ENCODE peak calls at places on chromosomes 13 and 19, in seven cellular contexts. W, H, U, Z, D, X and Y are unnamed samples.

GRCh38 chr19:49347191-49347590 is 12.0 kb downstream of the CD37 start:
- DNase-seq in H (no peak), U (no peak), D (no peak), W (no peak), X (no peak), Z (no peak), Y (no peak)

GRCh38 chr19:45293682-45294081 is 29.0 kb downstream of the CKM start:
- DNase-seq in H (no peak), Z (no peak), D (no peak), X (no peak), U (no peak), W (no peak), Y (no peak)

GRCh38 chr13:64925727-64926126 is 2304.4 kb downstream of the PCDH9 start:
- DNase-seq in Z (no peak), X (no peak), W (no peak), D (no peak), U (no peak), H (no peak), Y (no peak)

GRCh38 chr19:39265321-39265916 is 2.8 kb upstream of the IFNL2 start:
- DNase-seq in Z (peak), W (no peak), X (no peak), D (no peak), U (peak), H (no peak), Y (peak)

GRCh38 chr13:33228645-33229445 is 56.7 kb downstream of the STARD13 start:
- DNase-seq in U (no peak), X (peak), W (no peak), H (peak), D (no peak), Z (peak), Y (no peak)

GRCh38 chr13:112255550-112256120 is 120.5 kb upstream of the SPACA7 start:
- DNase-seq in D (no peak), W (no peak), H (no peak), Z (no peak), U (peak), X (no peak), Y (no peak)

GRCh38 chr19:34345934-34346333 is 19.1 kb upstream of the GPI start:
- DNase-seq in X (peak), W (no peak), D (peak), U (peak), H (peak), Z (peak), Y (peak)

GRCh38 chr19:8503506-8503905 is 1.1 kb upstream of the PRAM1 start:
- DNase-seq in H (no peak), D (no peak), Z (no peak), U (no peak), W (no peak), X (no peak), Y (no peak)

GRCh38 chr13:34155931-34156607 is 338.1 kb downstream of the RFC3 start:
- DNase-seq in U (no peak), Z (peak), X (peak), H (peak), W (no peak), D (peak), Y (no peak)

GRCh38 chr19:39125199-39125553 is 410 bp upstream of the PAK4 start:
- DNase-seq in U (no peak), W (no peak), D (no peak), X (no peak), H (no peak), Z (no peak), Y (no peak)

GRCh38 chr13:41452462-41452861 is 4.9 kb upstream of the RGCC start:
- DNase-seq in D (no peak), U (no peak), X (no peak), H (no peak), W (no peak), Z (no peak), Y (no peak)

GRCh38 chr19:343941-344624 is 513 bp downstream of the MIER2 start:
- DNase-seq in W (peak), U (peak), X (peak), H (no peak), Z (peak), D (no peak), Y (no peak)

GRCh38 chr19:48511321-48511731 is 309 bp downstream of the LMTK3 start:
- DNase-seq in H (no peak), X (no peak), D (peak), W (no peak), Z (no peak), U (peak), Y (no peak)

GRCh38 chr13:112967666-112968379 is 1.2 kb upstream of the MCF2L start:
- DNase-seq in D (no peak), Z (no peak), W (peak), X (no peak), U (no peak), H (no peak), Y (no peak)

GRCh38 chr19:54281008-54281728 is at the start of gene LILRB2:
- DNase-seq in X (no peak), W (no peak), U (no peak), H (no peak), D (peak), Z (no peak), Y (no peak)

GRCh38 chr19:4976412-4977298 is 7.7 kb downstream of the KDM4B start:
- DNase-seq in D (peak), U (peak), Z (peak), X (peak), H (peak), W (no peak), Y (peak)

GRCh38 chr13:77678691-77679090 is 18.8 kb upstream of the SLAIN1 start:
- DNase-seq in D (no peak), Z (no peak), W (no peak), H (no peak), U (no peak), X (no peak), Y (no peak)

GRCh38 chr13:20799726-20800416 is 26.1 kb upstream of the EEF1AKMT1 start:
- DNase-seq in W (no peak), D (no peak), Z (no peak), X (no peak), H (peak), U (no peak), Y (no peak)

GRCh38 chr13:47708386-47708785 is 292.7 kb downstream of the SUCLA2 start:
- DNase-seq in U (no peak), D (peak), H (peak), Z (no peak), W (no peak), X (peak), Y (no peak)

GRCh38 chr19:46841458-46842083 is 9.1 kb downstream of the AP2S1 start:
- DNase-seq in D (peak), W (no peak), H (peak), X (peak), U (no peak), Z (no peak), Y (no peak)

GRCh38 chr19:50894478-50895356 is 16.5 kb downstream of the KLK4 start:
- DNase-seq in Z (no peak), W (no peak), X (no peak), H (no peak), U (no peak), D (no peak), Y (no peak)

GRCh38 chr19:42544146-42544545 is 15.9 kb upstream of the CEACAM1 start:
- DNase-seq in H (no peak), D (no peak), Z (no peak), U (no peak), X (no peak), W (no peak), Y (no peak)

GRCh38 chr13:97142452-97142851 is 79.7 kb upstream of the MBNL2 start:
- DNase-seq in D (peak), U (no peak), H (no peak), X (peak), Z (peak), W (no peak), Y (peak)

GRCh38 chr19:40716031-40716654 is 543 bp downstream of the COQ8B start:
- DNase-seq in X (no peak), D (peak), W (no peak), Z (no peak), H (peak), U (peak), Y (peak)

GRCh38 chr19:51440846-51441409 is 17.3 kb downstream of the SIGLEC8 start:
- DNase-seq in D (no peak), X (no peak), Z (no peak), W (no peak), U (no peak), H (no peak), Y (no peak)

GRCh38 chr13:61994174-61994573 is 578.5 kb upstream of the PCDH20 start:
- DNase-seq in D (no peak), H (no peak), X (no peak), Z (no peak), W (no peak), U (no peak), Y (no peak)

GRCh38 chr19:16429066-16429758 is 42.6 kb downstream of the EPS15L1 start:
- DNase-seq in U (no peak), X (no peak), W (no peak), Z (no peak), H (no peak), D (no peak), Y (no peak)

GRCh38 chr19:18225702-18226468 is at the start of gene PDE4C:
- DNase-seq in X (peak), D (no peak), Z (no peak), U (peak), W (no peak), H (no peak), Y (peak)

GRCh38 chr19:48342841-48343540 is 17.6 kb downstream of the EMP3 start:
- DNase-seq in H (peak), X (peak), D (peak), Z (no peak), W (no peak), U (no peak), Y (no peak)

GRCh38 chr13:112053744-112054615 is 13.0 kb upstream of the SOX1 start:
- DNase-seq in U (peak), X (no peak), W (no peak), Z (no peak), H (no peak), D (no peak), Y (no peak)

GRCh38 chr13:50033696-50034095 is 18.5 kb downstream of the KCNRG start:
- DNase-seq in D (no peak), Z (no peak), X (peak), W (no peak), H (peak), U (no peak), Y (no peak)

GRCh38 chr13:73844986-73845385 is 289.2 kb downstream of the KLF12 start:
- DNase-seq in X (no peak), D (no peak), H (peak), U (no peak), W (no peak), Z (no peak), Y (no peak)

GRCh38 chr19:55643003-55643732 is at the start of gene ZNF581:
- DNase-seq in U (peak), W (peak), Z (peak), D (peak), H (peak), X (peak), Y (peak)
- H3K27ac ChIP-seq in U (peak), W (no peak), Z (peak), D (peak), H (peak), X (peak), Y (no peak)

DNA sequence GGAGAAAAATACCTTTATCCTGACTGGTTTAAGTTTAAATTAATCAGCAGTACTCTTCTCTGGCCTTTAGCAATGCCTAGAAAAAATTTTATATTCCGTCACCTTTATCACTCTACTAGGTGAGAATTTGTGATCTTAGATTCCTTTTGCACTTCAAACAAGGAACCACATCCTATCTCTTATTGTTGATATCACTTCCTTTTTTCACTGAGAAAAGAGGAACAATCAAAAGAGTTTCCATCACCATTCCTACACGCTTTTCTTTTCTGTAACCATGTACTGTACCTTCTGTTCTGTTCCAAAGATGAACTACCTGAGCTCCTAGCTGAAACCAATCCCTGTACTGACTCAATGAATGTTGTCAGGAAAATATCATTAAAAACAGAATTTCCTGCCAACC is 1379.0 kb upstream of the MIR17HG start:
- DNase-seq in Z (no peak), D (no peak), H (no peak), U (no peak), W (no peak), X (no peak), Y (no peak)
- H4K8ac ChIP-seq in Z (no peak), D (no peak), H (no peak), U (no peak), W (no peak), X (no peak), Y (no peak)

GRCh38 chr19:3805859-3806258 is 19.7 kb upstream of the MATK start:
- DNase-seq in U (no peak), H (no peak), D (no peak), Z (no peak), W (no peak), X (no peak), Y (peak)
- H3K27ac ChIP-seq in U (no peak), H (no peak), D (no peak), Z (no peak), W (no peak), X (no peak), Y (no peak)

DNA sequence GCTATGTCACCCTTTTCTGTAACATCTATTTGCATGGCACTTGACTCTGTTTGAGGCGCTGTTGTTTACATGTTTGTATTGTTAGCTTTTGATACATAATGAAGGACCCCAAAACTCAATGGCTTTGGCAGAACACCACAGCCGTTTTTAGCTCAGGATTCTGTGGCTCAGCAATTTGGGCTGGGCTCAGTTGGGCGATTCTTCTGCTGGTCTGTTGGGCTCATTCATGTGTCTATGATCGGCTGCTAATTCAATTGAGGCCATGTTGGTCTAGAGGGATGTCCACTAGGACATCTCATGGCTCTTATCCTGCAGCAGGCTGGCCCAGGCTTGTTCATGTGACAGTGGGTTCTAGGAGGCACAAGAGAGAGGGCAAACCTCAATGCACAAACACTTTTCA is 33.9 kb downstream of the VSTM2B start:
- DNase-seq in X (no peak), U (no peak), H (no peak), Z (no peak), D (no peak), W (no peak), Y (no peak)
- H4K8ac ChIP-seq in X (no peak), U (no peak), H (no peak), Z (no peak), D (no peak), W (no peak), Y (no peak)